ENCODE peak calls at places on chromosomes 2 and 18, in five cellular contexts. H is WTC11; S is lung; G is ureter; A is activated CD4-positive, alpha-beta T cell treated with anti-CD3 and anti-CD28 coated beads for 48 hours. Z is an unnamed sample.

GRCh38 chr2:112055833-112056625 is 960 bp downstream of the TMEM87B start:
- DNase-seq in A (peak), S (peak), G (peak), H (peak), Z (no peak)

GRCh38 chr2:108621087-108621559 is 86.9 kb downstream of the LIMS1 start:
- DNase-seq in S (peak), A (peak), G (peak), H (peak), Z (no peak)

GRCh38 chr2:62814132-62814531 is 108.6 kb downstream of the EHBP1 start:
- DNase-seq in A (no peak), G (no peak), H (no peak), S (no peak), Z (no peak)

GRCh38 chr2:224576098-224576715 is 9.0 kb downstream of the CUL3 start:
- DNase-seq in A (no peak), H (no peak), S (no peak), G (no peak), Z (no peak)

GRCh38 chr2:160138406-160138805 is 61.7 kb downstream of the ITGB6 start:
- DNase-seq in G (no peak), A (no peak), S (no peak), H (no peak), Z (no peak)

GRCh38 chr2:100126172-100126571 is 16.2 kb downstream of the AFF3 start:
- DNase-seq in A (no peak), H (no peak), G (no peak), S (peak), Z (no peak)

GRCh38 chr2:64604929-64605550 is 48.7 kb downstream of the SERTAD2 start:
- DNase-seq in G (peak), S (no peak), A (no peak), H (no peak), Z (no peak)

GRCh38 chr2:178484245-178485041 is 4.2 kb downstream of the PLEKHA3 start:
- DNase-seq in H (no peak), A (no peak), G (no peak), S (no peak), Z (no peak)

GRCh38 chr2:158079672-158080071 is 22.0 kb upstream of the UPP2 start:
- DNase-seq in G (no peak), S (no peak), H (no peak), A (no peak), Z (no peak)

GRCh38 chr2:118672571-118673158 is 174.8 kb downstream of the EN1 start:
- DNase-seq in S (no peak), A (no peak), H (no peak), G (no peak), Z (no peak)

GRCh38 chr2:217886720-217887309 is 116.0 kb downstream of the TNS1 start:
- DNase-seq in G (peak), A (peak), H (peak), S (peak), Z (no peak)

GRCh38 chr18:51936115-51936514 is 403.9 kb upstream of the DCC start:
- DNase-seq in H (no peak), A (no peak), S (no peak), G (no peak), Z (no peak)

GRCh38 chr18:57898506-57899124 is 95.5 kb upstream of the ATP8B1 start:
- DNase-seq in S (no peak), G (no peak), A (no peak), H (no peak), Z (peak)

GRCh38 chr2:177313162-177313781 is 48.7 kb upstream of the NFE2L2 start:
- DNase-seq in G (no peak), A (no peak), H (no peak), S (no peak), Z (no peak)

GRCh38 chr2:187541086-187542085 is 12.8 kb downstream of the TFPI start:
- DNase-seq in G (no peak), A (no peak), H (no peak), S (no peak), Z (no peak)

GRCh38 chr2:168156661-168157060 is 90.7 kb downstream of the STK39 start:
- DNase-seq in S (no peak), A (no peak), G (no peak), H (no peak), Z (no peak)

GRCh38 chr2:201363857-201364560 is 6.9 kb upstream of the FLACC1 start:
- DNase-seq in A (peak), G (no peak), S (no peak), H (no peak), Z (no peak)

GRCh38 chr2:48070415-48070814 is 164.1 kb upstream of the FBXO11 start:
- DNase-seq in G (no peak), H (no peak), A (no peak), S (no peak), Z (no peak)

GRCh38 chr2:229943171-229943570 is 20.9 kb downstream of the FBXO36 start:
- DNase-seq in A (no peak), G (no peak), S (no peak), H (no peak), Z (no peak)

GRCh38 chr2:1153959-1154358 is 203.3 kb downstream of the SNTG2 start:
- DNase-seq in A (no peak), S (no peak), G (no peak), H (no peak), Z (no peak)

GRCh38 chr2:207260021-207260420 is 94.3 kb upstream of the KLF7 start:
- DNase-seq in H (no peak), A (no peak), S (no peak), G (no peak), Z (no peak)

GRCh38 chr2:113228991-113229716 is 49.6 kb downstream of the PAX8 start:
- DNase-seq in H (no peak), S (no peak), G (no peak), A (no peak), Z (no peak)

GRCh38 chr2:142286618-142287017 is 155.8 kb upstream of the LRP1B start:
- DNase-seq in S (no peak), A (no peak), G (no peak), H (peak), Z (no peak)

GRCh38 chr2:158191076-158191566 is 89.4 kb downstream of the UPP2 start:
- DNase-seq in A (peak), G (no peak), S (no peak), H (no peak), Z (no peak)

GRCh38 chr2:219836647-219837177 is 209.3 kb downstream of the SLC4A3 start:
- DNase-seq in H (no peak), A (no peak), G (no peak), S (no peak), Z (peak)

GRCh38 chr18:51447351-51447896 is 249.9 kb upstream of the MEX3C start:
- DNase-seq in S (no peak), G (no peak), A (no peak), H (peak), Z (no peak)

GRCh38 chr18:13291745-13292447 is 73.3 kb downstream of the LDLRAD4 start:
- DNase-seq in S (no peak), H (no peak), G (no peak), A (no peak), Z (no peak)

GRCh38 chr2:110101911-110102774 is 13.5 kb downstream of the MALL start:
- DNase-seq in A (no peak), H (no peak), G (no peak), S (no peak), Z (no peak)

GRCh38 chr2:12213222-12213621 is 466.8 kb downstream of the LPIN1 start:
- DNase-seq in A (no peak), S (no peak), H (no peak), G (no peak), Z (no peak)

GRCh38 chr2:102070058-102070642 is 72.4 kb upstream of the IL1R1 start:
- DNase-seq in G (peak), A (no peak), S (peak), H (no peak), Z (no peak)

GRCh38 chr2:29284671-29285070 is 169.5 kb downstream of the CLIP4 start:
- DNase-seq in H (no peak), S (no peak), G (no peak), A (no peak), Z (no peak)